ENCODE peak calls at places on chromosomes 7 and 10, in nine cellular contexts. Z is hepatocyte, C is GM12891, O is endodermal cell, D is H4, I is MG63, R is epithelial cell of esophagus, X is ELR, E is HS-5. G is an unnamed sample.

GRCh38 chr7:113625494-113626102 is 293.2 kb downstream of the PPP1R3A start:
- DNase-seq in O (no peak), D (no peak), C (no peak), E (no peak), I (no peak), R (no peak), X (no peak), Z (no peak), G (no peak)

GRCh38 chr7:70037171-70037933 is 439.1 kb downstream of the AUTS2 start:
- DNase-seq in C (no peak), I (no peak), E (no peak), O (no peak), D (no peak), Z (no peak), R (no peak), X (no peak), G (no peak)

GRCh38 chr10:34861293-34862004 is 46.4 kb upstream of the PARD3 start:
- DNase-seq in Z (peak; percentile 40), O (peak; percentile 11), X (no peak), E (no peak), D (peak; percentile 79), C (no peak), R (peak; percentile 52), I (peak; percentile 12), G (peak; percentile 82)

GRCh38 chr10:43735907-43736306 is 87.2 kb upstream of the ZNF32 start:
- DNase-seq in O (no peak), Z (no peak), I (peak; percentile 44), E (no peak), X (peak; percentile 30), C (no peak), D (no peak), R (no peak), G (no peak)

GRCh38 chr10:79320785-79321493 is 26.3 kb upstream of the PPIF start:
- DNase-seq in D (peak; percentile 86), X (peak; percentile 99), C (no peak), Z (no peak), R (peak; percentile 100), I (peak; percentile 89), E (peak; percentile 89), O (no peak), G (no peak)

GRCh38 chr7:105578496-105578895 is 2.8 kb downstream of the EFCAB10 start:
- DNase-seq in D (no peak), I (no peak), E (no peak), X (no peak), C (no peak), O (no peak), Z (no peak), R (no peak), G (no peak)

GRCh38 chr7:45917064-45917463 is 4.0 kb downstream of the IGFBP3 start:
- DNase-seq in Z (no peak), I (no peak), D (no peak), C (no peak), R (no peak), O (no peak), X (no peak), E (no peak), G (no peak)

GRCh38 chr7:70660154-70660818 is 471.7 kb upstream of the GALNT17 start:
- DNase-seq in D (no peak), E (no peak), R (no peak), Z (no peak), C (no peak), O (no peak), I (no peak), X (no peak), G (no peak)

GRCh38 chr7:80027616-80028173 is 106.9 kb upstream of the GNAI1 start:
- DNase-seq in C (no peak), D (no peak), E (no peak), X (no peak), R (peak; percentile 69), Z (no peak), I (no peak), O (no peak), G (no peak)

GRCh38 chr10:133067152-133068090 is 20.3 kb upstream of the ADGRA1 start:
- DNase-seq in I (no peak), R (no peak), Z (no peak), X (no peak), O (no peak), E (no peak), C (no peak), D (no peak), G (no peak)

GRCh38 chr7:123797673-123798526 is 47.1 kb upstream of the HYAL4 start:
- DNase-seq in C (no peak), D (peak; percentile 94), R (peak; percentile 96), O (no peak), E (peak; percentile 65), X (peak; percentile 72), I (no peak), Z (peak; percentile 69), G (peak; percentile 62)

GRCh38 chr10:79435271-79436065 is 10.0 kb downstream of the ZCCHC24 start:
- DNase-seq in I (peak; percentile 49), C (no peak), X (peak; percentile 27), D (no peak), O (peak; percentile 61), E (no peak), R (no peak), Z (no peak), G (no peak)

GRCh38 chr7:142384508-142384922 is 126.7 kb upstream of the PRSS58 start:
- DNase-seq in R (peak; percentile 75), E (no peak), X (peak; percentile 91), D (peak; percentile 76), O (no peak), I (peak; percentile 87), Z (no peak), C (no peak), G (no peak)

GRCh38 chr10:70748801-70749573 is 36.2 kb downstream of the TBATA start:
- DNase-seq in E (no peak), R (no peak), D (no peak), Z (no peak), I (no peak), O (no peak), X (no peak), C (no peak), G (no peak)

GRCh38 chr10:107733731-107734130 is 569.2 kb upstream of the SORCS1 start:
- DNase-seq in C (no peak), O (no peak), Z (no peak), E (peak; percentile 48), X (peak; percentile 64), R (no peak), D (no peak), I (no peak), G (no peak)

GRCh38 chr7:141708053-141708452 is at the start of gene WEE2:
- DNase-seq in Z (no peak), I (no peak), D (no peak), C (no peak), X (no peak), E (no peak), O (no peak), R (no peak), G (no peak)

GRCh38 chr10:100899181-100899580 is 13.6 kb upstream of the SLF2 start:
- DNase-seq in I (no peak), D (no peak), E (no peak), Z (no peak), X (no peak), C (no peak), R (no peak), O (no peak), G (no peak)

GRCh38 chr7:157466473-157467261 is 129.9 kb downstream of the DNAJB6 start:
- DNase-seq in I (no peak), D (no peak), R (no peak), E (no peak), Z (no peak), O (peak; percentile 62), C (no peak), X (no peak), G (no peak)

GRCh38 chr7:34208878-34209621 is 303.7 kb downstream of the BMPER start:
- DNase-seq in D (no peak), C (no peak), E (no peak), Z (no peak), I (peak; percentile 10), R (no peak), X (no peak), O (no peak), G (no peak)

GRCh38 chr7:21948364-21948763 is 2.7 kb upstream of the CDCA7L start:
- DNase-seq in I (no peak), E (no peak), X (no peak), O (no peak), Z (no peak), D (no peak), C (no peak), R (no peak), G (no peak)

GRCh38 chr10:69439350-69439739 is 11.9 kb upstream of the TSPAN15 start:
- DNase-seq in D (peak; percentile 47), R (peak; percentile 68), C (no peak), Z (no peak), E (no peak), I (peak; percentile 98), X (peak; percentile 55), O (no peak), G (no peak)

GRCh38 chr7:39073432-39073831 is 95.7 kb downstream of the POU6F2 start:
- DNase-seq in O (peak; percentile 69), Z (peak; percentile 39), X (no peak), C (no peak), I (no peak), R (no peak), E (no peak), D (no peak), G (no peak)

GRCh38 chr7:158684329-158684728 is 20.3 kb downstream of the NCAPG2 start:
- DNase-seq in I (no peak), X (peak; percentile 47), C (no peak), R (no peak), D (no peak), O (no peak), Z (no peak), E (no peak), G (no peak)

GRCh38 chr10:14016011-14016536 is 314.6 kb downstream of the FRMD4A start:
- DNase-seq in C (no peak), X (peak; percentile 34), O (no peak), D (no peak), I (no peak), Z (no peak), R (no peak), E (no peak), G (no peak)

GRCh38 chr7:108012499-108013430 is 9.8 kb upstream of the LAMB1 start:
- DNase-seq in D (no peak), C (no peak), Z (peak; percentile 73), E (no peak), I (no peak), O (peak; percentile 43), X (peak; percentile 56), R (peak; percentile 73), G (no peak)

GRCh38 chr10:75399461-75400162 is 2.0 kb downstream of the ZNF503 start:
- DNase-seq in O (peak; percentile 91), D (peak; percentile 54), R (peak; percentile 83), Z (peak; percentile 89), I (peak; percentile 78), E (peak; percentile 35), C (peak; percentile 62), X (peak; percentile 77), G (peak; percentile 71)

GRCh38 chr7:43591551-43592180 is 8.8 kb downstream of the STK17A start:
- DNase-seq in X (peak; percentile 82), C (no peak), Z (no peak), D (no peak), R (peak; percentile 92), I (no peak), E (no peak), O (no peak), G (no peak)

GRCh38 chr7:103142494-103142893 is 6.4 kb downstream of the NAPEPLD start:
- DNase-seq in X (no peak), I (peak; percentile 37), E (no peak), Z (no peak), R (peak; percentile 43), C (no peak), D (no peak), O (no peak), G (no peak)

G was measured in SJCRH30.